ENCODE peak calls at places on chromosomes 12 and 14, in five cellular contexts. V, E, C, F and K are unnamed samples. For H3K4me1, the result is how much of the 10 kb centered on the place peaks cover.

GRCh38 chr12:18696971-18697602 is 40.7 kb downstream of the PLCZ1 start:
- DNase-seq in V (no peak), E (peak), C (no peak), F (no peak), K (no peak)

GRCh38 chr12:94636462-94637085 is 13.8 kb downstream of the TMCC3 start:
- DNase-seq in V (no peak), E (no peak), C (no peak), F (no peak), K (no peak)

GRCh38 chr14:75513911-75514672 is 8.2 kb upstream of the BATF start:
- DNase-seq in V (no peak), E (no peak), C (no peak), F (no peak), K (no peak)

GRCh38 chr14:51165415-51165814 is 70.5 kb upstream of the TRIM9 start:
- DNase-seq in V (no peak), E (peak), C (no peak), F (no peak), K (no peak)

GRCh38 chr14:54267172-54267571 is 129.6 kb upstream of the CDKN3 start:
- DNase-seq in V (no peak), E (no peak), C (no peak), F (no peak), K (no peak)

GRCh38 chr12:80314741-80315140 is 129.3 kb upstream of the PTPRQ start:
- DNase-seq in V (no peak), E (no peak), C (no peak), F (no peak), K (no peak)

GRCh38 chr14:94532462-94532861 is 23.2 kb upstream of the SERPINA12 start:
- DNase-seq in V (no peak), E (peak), C (no peak), F (no peak), K (no peak)

GRCh38 chr12:26878661-26879119 is 45.7 kb upstream of the ITPR2 start:
- DNase-seq in V (peak), E (no peak), C (no peak), F (peak), K (no peak)

GRCh38 chr12:90905691-90906370 is 49.1 kb downstream of the CCER1 start:
- DNase-seq in V (no peak), E (peak), C (no peak), F (no peak), K (no peak)

GRCh38 chr14:88929656-88930436 is 105.4 kb downstream of the TTC8 start:
- DNase-seq in V (peak), E (no peak), C (no peak), F (no peak), K (peak)

GRCh38 chr14:99177046-99177655 is 94.8 kb downstream of the BCL11B start:
- DNase-seq in V (no peak), E (no peak), C (peak), F (no peak), K (no peak)

GRCh38 chr12:67797316-67797741 is 148.8 kb downstream of the DYRK2 start:
- DNase-seq in V (no peak), E (peak), C (no peak), F (no peak), K (no peak)

GRCh38 chr12:30795660-30796507 is 41.1 kb upstream of the CAPRIN2 start:
- DNase-seq in V (no peak), E (peak), C (peak), F (peak), K (no peak)

GRCh38 chr12:34392741-34393085 is 370.4 kb downstream of the ALG10 start:
- DNase-seq in V (no peak), E (no peak), C (peak), F (no peak), K (no peak)

GRCh38 chr14:78970677-78971076 is 800.5 kb downstream of the NRXN3 start:
- DNase-seq in V (no peak), E (no peak), C (no peak), F (no peak), K (no peak)

GRCh38 chr14:102822311-102822863 is 45.1 kb downstream of the TRAF3 start:
- DNase-seq in V (no peak), E (peak), C (no peak), F (no peak), K (no peak)

GRCh38 chr14:31241450-31242114 is 34.0 kb upstream of the HECTD1 start:
- DNase-seq in V (no peak), E (peak), C (no peak), F (no peak), K (no peak)

GRCh38 chr12:124700810-124701594 is 133.6 kb upstream of the NCOR2 start:
- DNase-seq in V (no peak), E (peak), C (no peak), F (no peak), K (no peak)

GRCh38 chr12:124698211-124698997 is 131.0 kb upstream of the NCOR2 start:
- DNase-seq in V (no peak), E (peak), C (no peak), F (no peak), K (no peak)

GRCh38 chr12:124698998-124699305 is 131.5 kb upstream of the NCOR2 start:
- DNase-seq in V (no peak), E (no peak), C (no peak), F (no peak), K (no peak)

GRCh38 chr12:124702736-124703135 is 135.3 kb upstream of the NCOR2 start:
- DNase-seq in V (no peak), E (no peak), C (no peak), F (no peak), K (no peak)

DNA sequence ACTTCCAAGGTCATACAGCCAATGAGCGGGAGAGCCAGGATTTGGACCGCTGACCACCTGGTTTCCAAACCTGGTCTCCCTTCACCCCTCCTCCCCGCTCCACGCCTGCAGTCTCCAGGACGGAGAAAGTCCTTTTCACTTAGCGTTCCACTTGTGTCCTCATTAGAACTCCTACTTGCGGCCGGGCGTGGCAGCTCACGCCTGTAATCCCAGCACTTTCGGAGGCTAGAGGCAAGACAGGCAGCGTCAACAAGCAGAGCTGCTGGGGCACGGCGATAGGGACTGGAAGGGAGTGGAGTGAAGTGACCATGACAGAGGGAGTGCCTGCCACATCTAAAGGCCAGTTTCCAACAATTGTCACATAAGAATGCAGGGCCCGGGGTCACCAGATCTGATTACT is 132.5 kb upstream of the NCOR2 start:
- DNase-seq in V (no peak), E (no peak), C (no peak), F (no peak), K (no peak)
- H3K4me3 ChIP-seq in V (no peak), E (no peak), C (no peak), F (no peak), K (no peak)

DNA sequence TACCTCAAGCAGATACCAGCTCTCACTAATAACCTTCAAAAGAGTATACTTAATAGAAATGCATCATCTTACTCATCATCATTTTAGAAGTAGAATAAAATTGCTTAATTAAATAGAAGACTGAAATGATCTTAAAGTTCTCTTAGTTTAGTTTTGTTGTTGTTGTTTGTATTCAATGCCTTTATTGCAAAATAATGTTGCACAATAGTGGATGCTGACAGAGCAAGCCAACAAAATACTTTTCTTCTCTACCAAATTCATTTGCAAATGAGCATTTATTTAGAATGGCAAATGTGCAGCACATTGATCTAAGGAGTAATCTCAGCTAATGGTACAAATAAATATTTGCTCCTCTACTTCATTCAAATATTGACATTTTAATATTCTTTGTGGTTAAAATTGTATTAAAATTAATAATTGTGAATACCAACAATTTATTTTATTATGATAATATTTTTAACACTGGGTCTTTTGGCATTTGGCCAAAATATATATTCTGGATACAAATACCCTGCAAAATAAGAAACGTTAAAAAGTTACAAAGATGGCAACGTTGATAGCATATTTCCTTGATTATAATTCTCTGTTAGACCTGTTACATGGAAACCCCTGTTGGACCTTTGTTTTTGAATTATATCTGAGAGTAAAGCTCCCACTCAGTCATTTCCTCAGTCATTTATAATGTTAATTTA is 496.1 kb downstream of the RERGL start:
- DNase-seq in V (no peak), E (no peak), C (no peak), F (no peak), K (no peak)
- H3K27ac ChIP-seq in V (no peak), E (no peak), C (no peak), F (no peak), K (no peak)

DNA sequence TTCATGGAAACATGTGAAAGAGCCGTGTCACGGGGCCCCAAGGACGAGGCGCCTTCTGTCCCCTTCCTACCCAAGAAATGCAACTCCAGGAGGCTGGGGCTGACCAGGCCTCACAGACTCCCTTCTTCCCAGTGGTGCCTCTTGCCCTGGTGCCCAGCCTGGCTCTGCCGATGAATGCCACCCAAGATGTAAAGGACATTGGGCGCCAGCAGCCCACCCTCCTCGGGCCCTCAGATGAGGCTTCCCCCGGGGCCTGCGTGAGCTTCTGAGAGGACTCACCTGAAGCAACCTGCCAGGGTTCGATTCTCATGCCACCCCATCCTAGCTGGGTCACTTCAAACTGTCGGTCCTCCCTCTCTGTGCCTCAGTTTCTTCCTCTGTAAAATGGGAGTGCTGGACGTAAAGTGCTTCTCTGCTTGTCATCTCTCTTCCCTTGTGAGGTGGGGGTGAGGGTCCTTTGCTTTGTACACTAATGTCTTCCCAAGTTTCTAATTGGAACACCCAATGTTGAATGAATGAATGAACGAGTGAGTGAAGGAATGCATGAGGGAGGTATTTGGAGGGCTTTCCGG is 10.8 kb downstream of the FAM222A start:
- DNase-seq in V (no peak), E (no peak), C (no peak), F (no peak), K (no peak)
- H3K4me1 ChIP-seq in V (under half), E (under half), C (under half), F (under half), K (under half)

GRCh38 chr12:44162961-44163360 is 327.1 kb downstream of the TMEM117 start:
- DNase-seq in V (no peak), E (no peak), C (no peak), F (no peak), K (no peak)
- H3K4me3 ChIP-seq in V (no peak), E (no peak), C (no peak), F (no peak), K (no peak)

GRCh38 chr12:62761658-62762057 is 173.3 kb downstream of the PPM1H start:
- DNase-seq in V (no peak), E (peak), C (no peak), F (no peak), K (no peak)
- H3K27ac ChIP-seq in V (no peak), E (no peak), C (no peak), F (peak), K (no peak)

GRCh38 chr12:93408813-93409212 is 31.1 kb downstream of the NUDT4 start:
- DNase-seq in V (no peak), E (no peak), C (no peak), F (no peak), K (no peak)
- H3K4me1 ChIP-seq in V (under half), E (under half), C (under half), F (under half), K (under half)

GRCh38 chr14:23377201-23377550 is 330 bp downstream of the CMTM5 start:
- DNase-seq in V (no peak), E (no peak), C (no peak), F (no peak), K (no peak)
- H3K4me3 ChIP-seq in V (no peak), E (no peak), C (no peak), F (no peak), K (no peak)